ENCODE peak calls at places on chromosomes 6 and 20, in four cellular contexts. A is iris pigment epithelial cell, R is natural killer cell, C is cardiac muscle cell. Z is an unnamed sample.

GRCh38 chr6:135397172-135397952 is 100.2 kb downstream of the AHI1 start:
- DNase-seq in C (no peak), A (no peak), R (no peak), Z (no peak)

GRCh38 chr20:32607324-32607723 is 22.2 kb upstream of the NOL4L start:
- DNase-seq in C (no peak), A (no peak), R (no peak), Z (no peak)

GRCh38 chr20:46999821-47000465 is 105.3 kb downstream of the EYA2 start:
- DNase-seq in R (no peak), C (no peak), A (no peak), Z (no peak)

GRCh38 chr20:33753143-33753542 is 21.3 kb downstream of the ZNF341 start:
- DNase-seq in A (no peak), R (no peak), C (no peak), Z (no peak)

GRCh38 chr6:106927531-106928398 is 46.8 kb downstream of the CD24 start:
- DNase-seq in A (peak; percentile 42), C (peak; percentile 91), R (no peak), Z (no peak)

GRCh38 chr6:44580901-44581300 is 193.4 kb downstream of the CDC5L start:
- DNase-seq in R (no peak), A (peak; percentile 87), C (no peak), Z (no peak)

GRCh38 chr6:75849329-75850025 is 100.4 kb downstream of the MYO6 start:
- DNase-seq in R (no peak), C (no peak), A (no peak), Z (no peak)

GRCh38 chr6:142361765-142362540 is 60.1 kb downstream of the ADGRG6 start:
- DNase-seq in R (no peak), A (peak; percentile 94), C (no peak), Z (no peak)

GRCh38 chr20:21505810-21506530 is 7.9 kb downstream of the NKX2-2 start:
- DNase-seq in R (peak; percentile 48), A (peak; percentile 36), C (peak; percentile 70), Z (peak; percentile 38)

GRCh38 chr20:29873946-29874345 is 1383.5 kb upstream of the DEFB115 start:
- DNase-seq in C (peak; percentile 23), R (peak; percentile 17), A (peak; percentile 41), Z (peak; percentile 81)

Z was measured in SK-N-DZ.